ENCODE peak calls at places on chromosomes 6 and 20, in four cellular contexts. One of them, this sample, is unnamed.
A peak's percentile ranks its signal among the peaks of the same experiment; 100 is the strongest.

GRCh38 chr20:63758152-63758551 is 18.6 kb downstream of the SLC2A4RG start:
- DNase-seq in foreskin fibroblast: no peak
- DNase-seq in endodermal cell: no peak
- DNase-seq in activated CD4-positive, alpha-beta T cell treated with anti-CD3 and anti-CD28 coated beads for 36 hours: no peak
- DNase-seq in this sample: no peak

GRCh38 chr20:1434571-1435336 is 31.9 kb downstream of the NSFL1C start:
- DNase-seq in foreskin fibroblast: peak; percentile 87
- DNase-seq in endodermal cell: no peak
- DNase-seq in activated CD4-positive, alpha-beta T cell treated with anti-CD3 and anti-CD28 coated beads for 36 hours: peak; percentile 77
- DNase-seq in this sample: peak; percentile 54

GRCh38 chr6:70280462-70280861 is 22.4 kb downstream of the COL9A1 start:
- DNase-seq in foreskin fibroblast: no peak
- DNase-seq in endodermal cell: peak; percentile 61
- DNase-seq in activated CD4-positive, alpha-beta T cell treated with anti-CD3 and anti-CD28 coated beads for 36 hours: no peak
- DNase-seq in this sample: peak; percentile 19

GRCh38 chr6:56250266-56250665 is 2.9 kb upstream of the COL21A1 start:
- DNase-seq in foreskin fibroblast: no peak
- DNase-seq in endodermal cell: no peak
- DNase-seq in activated CD4-positive, alpha-beta T cell treated with anti-CD3 and anti-CD28 coated beads for 36 hours: no peak
- DNase-seq in this sample: no peak

GRCh38 chr6:142013875-142014495 is 118.7 kb upstream of the GJE1 start:
- DNase-seq in foreskin fibroblast: peak; percentile 24
- DNase-seq in endodermal cell: no peak
- DNase-seq in activated CD4-positive, alpha-beta T cell treated with anti-CD3 and anti-CD28 coated beads for 36 hours: no peak
- DNase-seq in this sample: no peak

GRCh38 chr20:20130399-20130798 is 78.1 kb downstream of the CFAP61 start:
- DNase-seq in foreskin fibroblast: no peak
- DNase-seq in endodermal cell: peak; percentile 57
- DNase-seq in activated CD4-positive, alpha-beta T cell treated with anti-CD3 and anti-CD28 coated beads for 36 hours: no peak
- DNase-seq in this sample: peak; percentile 70

GRCh38 chr20:52974155-52974554 is 2.0 kb downstream of the TSHZ2 start:
- DNase-seq in foreskin fibroblast: no peak
- DNase-seq in endodermal cell: no peak
- DNase-seq in activated CD4-positive, alpha-beta T cell treated with anti-CD3 and anti-CD28 coated beads for 36 hours: peak; percentile 68
- DNase-seq in this sample: no peak

GRCh38 chr6:33604941-33605854 is 15.9 kb upstream of the ITPR3 start:
- DNase-seq in foreskin fibroblast: peak; percentile 77
- DNase-seq in endodermal cell: no peak
- DNase-seq in activated CD4-positive, alpha-beta T cell treated with anti-CD3 and anti-CD28 coated beads for 36 hours: no peak
- DNase-seq in this sample: no peak

GRCh38 chr6:165864925-165865324 is 201.9 kb upstream of the PDE10A start:
- DNase-seq in foreskin fibroblast: no peak
- DNase-seq in endodermal cell: no peak
- DNase-seq in activated CD4-positive, alpha-beta T cell treated with anti-CD3 and anti-CD28 coated beads for 36 hours: no peak
- DNase-seq in this sample: no peak

GRCh38 chr20:45905505-45906079 is 6.4 kb downstream of the PLTP start:
- DNase-seq in foreskin fibroblast: peak; percentile 67
- DNase-seq in endodermal cell: no peak
- DNase-seq in activated CD4-positive, alpha-beta T cell treated with anti-CD3 and anti-CD28 coated beads for 36 hours: no peak
- DNase-seq in this sample: no peak

GRCh38 chr20:4482378-4482777 is 239.3 kb upstream of the PRND start:
- DNase-seq in foreskin fibroblast: no peak
- DNase-seq in endodermal cell: no peak
- DNase-seq in activated CD4-positive, alpha-beta T cell treated with anti-CD3 and anti-CD28 coated beads for 36 hours: no peak
- DNase-seq in this sample: no peak

GRCh38 chr6:136967874-136968752 is 46.0 kb downstream of the SLC35D3 start:
- DNase-seq in foreskin fibroblast: peak; percentile 82
- DNase-seq in endodermal cell: peak; percentile 93
- DNase-seq in activated CD4-positive, alpha-beta T cell treated with anti-CD3 and anti-CD28 coated beads for 36 hours: peak; percentile 81
- DNase-seq in this sample: peak; percentile 90

GRCh38 chr6:46848684-46849360 is 55.6 kb downstream of the MEP1A start:
- DNase-seq in foreskin fibroblast: peak; percentile 89
- DNase-seq in endodermal cell: peak; percentile 97
- DNase-seq in activated CD4-positive, alpha-beta T cell treated with anti-CD3 and anti-CD28 coated beads for 36 hours: peak; percentile 83
- DNase-seq in this sample: peak; percentile 91

GRCh38 chr20:58630063-58630462 is 21.0 kb upstream of the STX16 start:
- DNase-seq in foreskin fibroblast: peak; percentile 81
- DNase-seq in endodermal cell: no peak
- DNase-seq in activated CD4-positive, alpha-beta T cell treated with anti-CD3 and anti-CD28 coated beads for 36 hours: no peak
- DNase-seq in this sample: no peak

GRCh38 chr6:52089758-52090348 is 2.4 kb upstream of the PKHD1 start:
- DNase-seq in foreskin fibroblast: peak; percentile 2
- DNase-seq in endodermal cell: no peak
- DNase-seq in activated CD4-positive, alpha-beta T cell treated with anti-CD3 and anti-CD28 coated beads for 36 hours: peak; percentile 11
- DNase-seq in this sample: no peak

GRCh38 chr6:86251106-86251505 is 608.4 kb upstream of the SYNCRIP start:
- DNase-seq in foreskin fibroblast: no peak
- DNase-seq in endodermal cell: no peak
- DNase-seq in activated CD4-positive, alpha-beta T cell treated with anti-CD3 and anti-CD28 coated beads for 36 hours: no peak
- DNase-seq in this sample: no peak

GRCh38 chr6:166925141-166925996 is 31.0 kb downstream of the RNASET2 start:
- DNase-seq in foreskin fibroblast: no peak
- DNase-seq in endodermal cell: no peak
- DNase-seq in activated CD4-positive, alpha-beta T cell treated with anti-CD3 and anti-CD28 coated beads for 36 hours: no peak
- DNase-seq in this sample: no peak

GRCh38 chr6:12232339-12232738 is 57.8 kb upstream of the EDN1 start:
- DNase-seq in foreskin fibroblast: peak; percentile 77
- DNase-seq in endodermal cell: no peak
- DNase-seq in activated CD4-positive, alpha-beta T cell treated with anti-CD3 and anti-CD28 coated beads for 36 hours: no peak
- DNase-seq in this sample: no peak